ENCODE peak calls at places on chromosomes 6 and 20, in four cellular contexts. J is heart left ventricle, H is endothelial cell, K is AG04450. A is an unnamed sample.

GRCh38 chr20:58699246-58700107 is 6.9 kb downstream of the NPEPL1 start:
- DNase-seq in J (peak), H (no peak), K (no peak), A (no peak)

GRCh38 chr6:45428734-45429133 is 51.0 kb upstream of the SUPT3H start:
- DNase-seq in J (no peak), H (no peak), K (no peak), A (no peak)

GRCh38 chr20:38961530-38962043 is 557 bp upstream of the DHX35 start:
- DNase-seq in J (no peak), H (no peak), K (no peak), A (peak)

GRCh38 chr20:52102126-52102525 is 89.5 kb downstream of the ZFP64 start:
- DNase-seq in J (no peak), H (no peak), K (no peak), A (no peak)

GRCh38 chr6:31680841-31681671 is at the start of gene LY6G5C:
- DNase-seq in J (peak), H (peak), K (peak), A (peak)

GRCh38 chr6:131572686-131573415 is at the start of gene ARG1:
- DNase-seq in J (no peak), H (no peak), K (no peak), A (no peak)

GRCh38 chr6:130843575-130844320 is 16.5 kb downstream of the SMLR1 start:
- DNase-seq in J (no peak), H (no peak), K (no peak), A (no peak)

GRCh38 chr6:42702200-42702599 is 20.2 kb downstream of the PRPH2 start:
- DNase-seq in J (no peak), H (no peak), K (no peak), A (no peak)

GRCh38 chr20:2751868-2752630 is 48.4 kb downstream of the CPXM1 start:
- DNase-seq in J (no peak), H (no peak), K (no peak), A (peak)

GRCh38 chr6:157638779-157639178 is 184.3 kb upstream of the SNX9 start:
- DNase-seq in J (no peak), H (no peak), K (no peak), A (no peak)

GRCh38 chr6:75870389-75870788 is 121.3 kb downstream of the MYO6 start:
- DNase-seq in J (no peak), H (no peak), K (no peak), A (no peak)

GRCh38 chr6:40962241-40962640 is 76.8 kb downstream of the UNC5CL start:
- DNase-seq in J (no peak), H (no peak), K (peak), A (peak)

GRCh38 chr6:48186746-48187145 is 75.7 kb upstream of the PTCHD4 start:
- DNase-seq in J (no peak), H (no peak), K (no peak), A (no peak)

GRCh38 chr20:347640-348484 is 951 bp downstream of the NRSN2 start:
- DNase-seq in J (peak), H (peak), K (peak), A (peak)

GRCh38 chr6:156359912-156360311 is 417.3 kb upstream of the ARID1B start:
- DNase-seq in J (no peak), H (peak), K (no peak), A (no peak)

GRCh38 chr6:106913676-106914280 is 60.8 kb downstream of the CD24 start:
- DNase-seq in J (no peak), H (no peak), K (no peak), A (peak)

GRCh38 chr6:137711929-137712328 is 155.1 kb upstream of the TNFAIP3 start:
- DNase-seq in J (no peak), H (no peak), K (no peak), A (no peak)

GRCh38 chr6:129966125-129966524 is 52.3 kb upstream of the L3MBTL3 start:
- DNase-seq in J (no peak), H (no peak), K (peak), A (no peak)

GRCh38 chr6:42453649-42454427 is 2.1 kb upstream of the TRERF1 start:
- DNase-seq in J (peak), H (peak), K (no peak), A (peak)

GRCh38 chr6:43980004-43980795 is 147.1 kb downstream of the MRPL14 start:
- DNase-seq in J (no peak), H (no peak), K (no peak), A (no peak)

DNA sequence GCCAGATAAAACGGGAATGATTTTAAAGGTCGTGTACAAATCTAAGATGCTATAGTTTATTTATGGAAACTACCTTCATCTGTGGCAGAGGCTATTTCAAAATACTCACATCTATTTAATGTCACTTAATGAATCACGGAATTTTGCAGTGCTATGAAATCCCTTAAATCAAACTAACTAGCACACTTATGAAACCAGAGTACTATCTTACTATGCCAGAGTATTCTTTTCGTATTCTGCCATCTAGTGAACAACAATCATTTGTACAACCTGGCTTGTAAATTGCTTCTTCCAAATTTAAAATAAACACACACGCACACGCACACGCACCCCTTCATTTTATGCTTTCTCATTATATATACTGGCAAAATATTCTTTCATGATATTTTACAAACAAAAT is 78.0 kb upstream of the BMP5 start:
- DNase-seq in J (no peak), H (no peak), K (peak), A (no peak)
- TF ChIP-seq CTCF in J (peak), H (no peak), K (peak), A (no peak)

DNA sequence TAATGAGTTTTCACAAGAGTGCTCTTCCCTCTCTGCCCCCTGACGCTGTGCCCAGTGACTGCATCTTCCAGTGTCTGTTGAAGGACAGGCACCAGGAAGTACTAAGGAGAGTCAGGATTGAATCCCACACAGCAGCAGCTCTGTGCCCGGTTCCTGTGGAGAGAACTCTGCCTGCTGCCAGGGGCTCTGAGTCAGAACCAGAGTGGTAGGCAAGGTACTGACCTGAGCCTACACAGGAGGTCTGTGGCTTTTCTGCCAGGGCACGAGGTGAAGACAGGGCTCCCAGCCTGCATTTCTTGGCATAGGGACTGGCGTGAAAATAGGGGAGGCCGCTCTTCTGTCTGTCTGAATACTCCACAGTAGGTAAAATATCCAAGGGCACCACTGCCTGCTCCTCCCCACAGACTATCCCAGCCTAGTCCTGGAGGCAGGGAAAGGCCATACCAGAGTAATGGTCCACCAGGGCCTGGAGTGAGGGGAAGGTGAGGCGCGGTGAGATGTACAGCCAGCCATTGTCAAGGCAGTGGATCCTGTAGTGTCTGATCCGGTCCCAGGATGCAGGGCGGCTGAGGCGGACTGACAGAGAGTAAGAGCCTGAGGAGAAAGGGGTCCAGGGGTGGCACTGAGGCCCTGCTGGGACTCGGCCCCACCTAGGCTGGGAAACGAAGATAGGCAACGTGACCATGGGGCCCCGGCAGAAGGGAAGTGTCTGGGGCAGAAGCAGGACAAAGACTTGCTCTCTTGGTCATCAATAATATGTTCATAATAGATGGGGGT is 9.4 kb downstream of the RAB5IF start:
- DNase-seq in J (no peak), H (no peak), K (no peak), A (no peak)
- TF ChIP-seq CTCF in J (no peak), H (no peak), K (no peak), A (no peak)

GRCh38 chr20:1588869-1589460 is 30.8 kb downstream of the SIRPB1 start:
- DNase-seq in J (no peak), H (no peak), K (no peak), A (no peak)
- TF ChIP-seq CTCF in J (no peak), H (no peak), K (no peak), A (no peak)

DNA sequence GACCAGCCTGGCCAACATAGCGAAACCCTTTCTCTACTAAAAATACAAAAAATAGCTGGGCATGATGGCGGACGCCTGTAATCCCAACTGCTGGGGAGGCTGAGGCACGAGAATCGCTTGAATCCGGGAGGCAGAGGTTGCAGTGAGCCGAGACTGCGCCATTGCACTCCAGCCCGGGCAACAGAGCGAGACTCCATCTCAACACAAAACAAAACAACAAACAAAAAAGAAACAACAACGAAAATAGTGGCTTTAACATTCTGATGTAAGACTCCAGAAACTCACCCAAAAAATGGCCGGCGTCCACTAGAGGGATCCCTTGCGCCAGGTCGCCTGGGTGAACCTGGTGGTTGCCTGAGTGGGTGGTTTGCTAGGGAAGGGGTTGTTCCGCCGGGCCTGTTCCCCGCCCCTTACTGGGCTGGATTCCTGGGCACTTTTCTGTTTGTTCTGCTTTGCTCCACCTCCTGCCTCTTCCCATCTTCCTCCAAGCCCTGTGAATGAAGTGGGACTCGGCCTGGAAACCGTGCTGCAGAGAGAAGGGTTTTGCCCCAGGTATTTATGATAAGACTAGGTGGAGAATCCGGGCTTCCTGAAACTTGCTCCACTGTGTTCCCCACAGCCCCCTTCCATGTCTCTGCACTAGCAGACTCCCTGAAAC is 1.5 kb downstream of the PABPC1L start:
- DNase-seq in J (no peak), H (peak), K (no peak), A (peak)
- TF ChIP-seq CTCF in J (no peak), H (peak), K (peak), A (peak)

GRCh38 chr20:8234580-8234979 is 102.5 kb downstream of the PLCB1 start:
- DNase-seq in J (no peak), H (no peak), K (no peak), A (no peak)
- TF ChIP-seq CTCF in J (no peak), H (no peak), K (no peak), A (no peak)

GRCh38 chr6:139376604-139377218 is 2.3 kb upstream of the CITED2 start:
- DNase-seq in J (peak), H (no peak), K (no peak), A (peak)
- TF ChIP-seq CTCF in J (no peak), H (no peak), K (peak), A (no peak)